ENCODE peak calls at places on chromosomes 3 and 15, in ten cellular contexts. Q is kidney; X is right cardiac atrium; N is CD4-positive, alpha-beta memory T cell; C is dorsolateral prefrontal cortex; T is mammary epithelial cell; J is neural progenitor cell; G is gastrocnemius medialis; D is lower lobe of right lung; Z is coronary artery. H is an unnamed sample.
A peak's percentile ranks its signal among the peaks of the same experiment; 100 is the strongest.

GRCh38 chr3:14414841-14415464 is 12.5 kb downstream of the SLC6A6 start:
- DNase-seq in T (no peak), D (no peak), N (no peak), J (no peak), Q (no peak), G (no peak), C (no peak), Z (no peak), X (no peak), H (peak; percentile 49)

GRCh38 chr3:173553635-173554280 is 156.2 kb downstream of the NLGN1 start:
- DNase-seq in J (peak; percentile 57), C (no peak), X (no peak), Q (no peak), Z (no peak), N (no peak), D (no peak), G (no peak), T (peak; percentile 4), H (no peak)

GRCh38 chr3:22089284-22089683 is 338.3 kb upstream of the ZNF385D start:
- DNase-seq in J (peak; percentile 45), X (no peak), T (peak; percentile 32), G (no peak), C (no peak), Z (no peak), N (no peak), Q (peak; percentile 36), D (no peak), H (no peak)

GRCh38 chr3:119998166-119998565 is 96.1 kb downstream of the GSK3B start:
- DNase-seq in J (no peak), Q (no peak), T (no peak), C (no peak), G (no peak), X (no peak), N (no peak), D (no peak), Z (no peak), H (no peak)

GRCh38 chr15:65309882-65310418 is 5.5 kb downstream of the RNU5B-1 start:
- DNase-seq in G (no peak), T (no peak), Q (peak; percentile 62), D (peak; percentile 9), C (no peak), J (no peak), X (peak; percentile 25), Z (no peak), N (no peak), H (no peak)

GRCh38 chr3:165875644-165876043 is 38.4 kb upstream of the BCHE start:
- DNase-seq in T (no peak), D (no peak), C (no peak), N (no peak), Z (no peak), Q (no peak), X (no peak), G (no peak), J (no peak), H (no peak)

GRCh38 chr3:13049400-13049799 is 23.8 kb downstream of the IQSEC1 start:
- DNase-seq in Q (no peak), J (no peak), T (no peak), G (no peak), X (no peak), Z (no peak), N (no peak), C (no peak), D (no peak), H (no peak)

GRCh38 chr3:48294611-48295263 is 38.7 kb downstream of the SPINK8 start:
- DNase-seq in G (no peak), T (no peak), X (no peak), C (no peak), J (no peak), D (no peak), N (no peak), Q (no peak), Z (no peak), H (no peak)

GRCh38 chr15:90400005-90400758 is 12.1 kb downstream of the IQGAP1 start:
- DNase-seq in T (peak; percentile 44), X (no peak), G (no peak), N (no peak), D (no peak), C (no peak), Q (no peak), J (no peak), Z (no peak), H (no peak)

GRCh38 chr3:107989651-107990050 is 101.2 kb downstream of the CD47 start:
- DNase-seq in T (no peak), N (no peak), D (no peak), X (no peak), C (no peak), Q (no peak), J (no peak), Z (no peak), G (no peak), H (no peak)

GRCh38 chr3:42288385-42288784 is 22.4 kb upstream of the CCK start:
- DNase-seq in T (no peak), G (no peak), D (no peak), J (no peak), Q (no peak), C (no peak), Z (no peak), N (no peak), X (no peak), H (no peak)

GRCh38 chr3:6989608-6990291 is 128.8 kb downstream of the GRM7 start:
- DNase-seq in C (no peak), J (peak; percentile 31), T (no peak), Z (no peak), G (no peak), Q (no peak), N (no peak), X (no peak), D (no peak), H (no peak)

GRCh38 chr3:142997330-142997729 is 4.0 kb upstream of the U2SURP start:
- DNase-seq in J (no peak), T (no peak), C (no peak), N (no peak), X (no peak), G (no peak), Z (no peak), Q (no peak), D (peak; percentile 17), H (no peak)

GRCh38 chr3:18623220-18623619 is 198.1 kb upstream of the SATB1 start:
- DNase-seq in Z (no peak), T (no peak), J (no peak), N (no peak), G (no peak), C (no peak), X (no peak), Q (no peak), D (no peak), H (no peak)

GRCh38 chr15:97082835-97083234 is 752.3 kb downstream of the NR2F2 start:
- DNase-seq in Z (no peak), T (no peak), D (no peak), N (no peak), X (no peak), Q (no peak), G (no peak), J (no peak), C (no peak), H (no peak)

GRCh38 chr15:85339976-85340665 is 40.3 kb upstream of the AKAP13 start:
- DNase-seq in C (no peak), D (no peak), Q (no peak), N (no peak), X (no peak), Z (no peak), J (no peak), G (no peak), T (no peak), H (no peak)

GRCh38 chr3:186519021-186519658 is 25.0 kb downstream of the CRYGS start:
- DNase-seq in Z (no peak), X (no peak), C (no peak), J (no peak), Q (no peak), N (peak; percentile 78), G (no peak), D (no peak), T (no peak), H (no peak)

GRCh38 chr3:50156549-50156948 is 1.4 kb downstream of the SEMA3F start:
- DNase-seq in J (no peak), X (peak; percentile 56), C (no peak), G (no peak), D (no peak), T (no peak), Q (no peak), N (no peak), Z (no peak), H (no peak)
- H3K27ac ChIP-seq in J (no peak overlapping the region), X (peak overlapping the region; percentile 32), C (peak overlapping the region; percentile 28), G (peak overlapping the region; percentile 75), D (peak overlapping the region; percentile 72), T (peak overlapping the region; percentile 67), Q (peak overlapping the region; percentile 69), N (no peak overlapping the region), Z (peak overlapping the region; percentile 97), H (no peak overlapping the region)

GRCh38 chr15:62582580-62582979 is 417.5 kb upstream of the C2CD4B start:
- DNase-seq in T (no peak), Z (no peak), G (no peak), D (no peak), Q (no peak), X (no peak), J (no peak), N (no peak), C (no peak), H (no peak)

GRCh38 chr15:62579842-62580241 is 414.8 kb upstream of the C2CD4B start:
- DNase-seq in C (no peak), N (no peak), T (no peak), Q (no peak), J (no peak), Z (no peak), D (no peak), G (no peak), X (no peak), H (no peak)

GRCh38 chr15:62578960-62579359 is 413.9 kb upstream of the C2CD4B start:
- DNase-seq in C (no peak), J (no peak), X (no peak), Z (no peak), T (no peak), D (no peak), Q (no peak), G (no peak), N (no peak), H (no peak)

GRCh38 chr15:62588930-62589655 is 424.0 kb upstream of the C2CD4B start:
- DNase-seq in T (no peak), J (no peak), Z (no peak), D (no peak), C (no peak), X (no peak), N (no peak), G (no peak), Q (no peak), H (no peak)

GRCh38 chr15:62584301-62585235 is 419.5 kb upstream of the C2CD4B start:
- DNase-seq in Z (no peak), D (no peak), J (no peak), G (peak; percentile 29), C (no peak), X (no peak), T (no peak), N (no peak), Q (no peak), H (no peak)
- H3K27ac ChIP-seq in Z (peak overlapping the region; percentile 77), D (no peak overlapping the region), J (no peak overlapping the region), G (peak overlapping the region; percentile 26), C (no peak overlapping the region), X (peak overlapping the region; percentile 81), T (no peak overlapping the region), N (no peak overlapping the region), Q (no peak overlapping the region), H (no peak overlapping the region)

GRCh38 chr3:153305189-153305588 is 143.2 kb downstream of the RAP2B start:
- DNase-seq in G (no peak), N (no peak), D (no peak), T (no peak), Q (no peak), C (no peak), X (no peak), J (no peak), Z (no peak), H (no peak)
- H3K27ac ChIP-seq in G (no peak overlapping the region), N (no peak overlapping the region), D (no peak overlapping the region), T (no peak overlapping the region), Q (no peak overlapping the region), C (no peak overlapping the region), X (no peak overlapping the region), J (no peak overlapping the region), Z (no peak overlapping the region), H (no peak overlapping the region)

GRCh38 chr3:9750556-9751411 is 1.0 kb downstream of the OGG1 start:
- DNase-seq in C (no peak), D (no peak), T (no peak), Q (no peak), Z (no peak), G (no peak), N (no peak), X (no peak), J (no peak), H (no peak)
- H3K27ac ChIP-seq in C (peak overlapping the region; percentile 94), D (peak overlapping the region; percentile 87), T (peak overlapping the region; percentile 45), Q (peak overlapping the region; percentile 91), Z (peak overlapping the region; percentile 94), G (peak overlapping the region; percentile 88), N (peak overlapping the region; percentile 59), X (peak overlapping the region; percentile 94), J (no peak overlapping the region), H (peak overlapping the region; percentile 95)